ENCODE peak calls at places on chromosome X, in ten cellular contexts. T is psoas muscle, U is sigmoid colon, V is astrocyte of the cerebellum, Q is dorsolateral prefrontal cortex, X is IMR-90, D is heart left ventricle, N is PC-9, B is GM12865, M is endodermal cell. G is an unnamed sample.

GRCh38 chrX:154717824-154718223 is 33.1 kb downstream of the GAB3 start:
- DNase-seq in T (no peak), U (no peak), V (peak), Q (no peak), X (peak), D (no peak), N (no peak), B (no peak), M (no peak), G (no peak)

GRCh38 chrX:37825225-37825842 is 22.0 kb downstream of the DYNLT3 start:
- DNase-seq in T (no peak), U (peak), V (no peak), Q (peak), X (peak), D (no peak), N (no peak), B (peak), M (peak), G (no peak)

GRCh38 chrX:57286507-57287251 is at the start of gene FAAH2:
- DNase-seq in T (no peak), U (no peak), V (no peak), Q (no peak), X (no peak), D (no peak), N (peak), B (peak), M (peak), G (no peak)

GRCh38 chrX:79259073-79259689 is 108.0 kb downstream of the ITM2A start:
- DNase-seq in T (no peak), U (no peak), V (no peak), Q (no peak), X (no peak), D (no peak), N (no peak), B (peak), M (no peak), G (no peak)

GRCh38 chrX:17629519-17629918 is 107.8 kb upstream of the SCML1 start:
- DNase-seq in T (no peak), U (no peak), V (no peak), Q (no peak), X (no peak), D (no peak), N (no peak), B (no peak), M (no peak), G (no peak)

GRCh38 chrX:121308276-121308805 is 260.9 kb downstream of the GLUD2 start:
- DNase-seq in T (no peak), U (no peak), V (peak), Q (peak), X (no peak), D (no peak), N (peak), B (peak), M (peak), G (peak)

GRCh38 chrX:94057385-94057784 is 383.4 kb downstream of the FAM133A start:
- DNase-seq in T (no peak), U (no peak), V (peak), Q (no peak), X (no peak), D (no peak), N (no peak), B (no peak), M (no peak), G (no peak)

GRCh38 chrX:82775426-82775825 is 732.7 kb upstream of the POU3F4 start:
- DNase-seq in T (no peak), U (no peak), V (no peak), Q (no peak), X (no peak), D (no peak), N (peak), B (no peak), M (no peak), G (no peak)

GRCh38 chrX:17007134-17007768 is 60.8 kb downstream of the REPS2 start:
- DNase-seq in T (no peak), U (no peak), V (no peak), Q (peak), X (no peak), D (no peak), N (no peak), B (peak), M (peak), G (no peak)

GRCh38 chrX:37509349-37509748 is 62.1 kb upstream of the LANCL3 start:
- DNase-seq in T (no peak), U (no peak), V (peak), Q (no peak), X (no peak), D (no peak), N (no peak), B (no peak), M (peak), G (no peak)

GRCh38 chrX:115367455-115367854 is 77.9 kb downstream of the LUZP4 start:
- DNase-seq in T (no peak), U (no peak), V (no peak), Q (no peak), X (peak), D (no peak), N (no peak), B (no peak), M (no peak), G (no peak)

GRCh38 chrX:30961387-30961786 is 72.3 kb upstream of the TAB3 start:
- DNase-seq in T (no peak), U (no peak), V (no peak), Q (no peak), X (no peak), D (no peak), N (no peak), B (no peak), M (no peak), G (no peak)

GRCh38 chrX:7077241-7077909 is 70.1 kb upstream of the STS start:
- DNase-seq in T (no peak), U (no peak), V (no peak), Q (no peak), X (no peak), D (no peak), N (no peak), B (no peak), M (no peak), G (no peak)

GRCh38 chrX:119693996-119694451 is 1.1 kb upstream of the SEPTIN6 start:
- DNase-seq in T (no peak), U (no peak), V (no peak), Q (no peak), X (no peak), D (peak), N (no peak), B (no peak), M (peak), G (no peak)

GRCh38 chrX:117713411-117713810 is 403.2 kb downstream of the KLHL13 start:
- DNase-seq in T (no peak), U (no peak), V (no peak), Q (no peak), X (no peak), D (no peak), N (no peak), B (no peak), M (no peak), G (no peak)

GRCh38 chrX:150211988-150212387 is 151.1 kb upstream of the MAMLD1 start:
- DNase-seq in T (no peak), U (no peak), V (no peak), Q (no peak), X (peak), D (no peak), N (no peak), B (no peak), M (no peak), G (no peak)

GRCh38 chrX:10079155-10079711 is 77.5 kb upstream of the CLCN4 start:
- DNase-seq in T (no peak), U (peak), V (no peak), Q (no peak), X (peak), D (no peak), N (no peak), B (no peak), M (no peak), G (no peak)

GRCh38 chrX:136865270-136866168 is 15.0 kb downstream of the RBMX start:
- DNase-seq in T (no peak), U (no peak), V (no peak), Q (no peak), X (no peak), D (no peak), N (no peak), B (no peak), M (no peak), G (no peak)

GRCh38 chrX:20542072-20542471 is 275.4 kb upstream of the RPS6KA3 start:
- DNase-seq in T (no peak), U (no peak), V (no peak), Q (no peak), X (no peak), D (no peak), N (no peak), B (no peak), M (no peak), G (no peak)

GRCh38 chrX:18962329-18962728 is 21.6 kb downstream of the PHKA2 start:
- DNase-seq in T (no peak), U (no peak), V (no peak), Q (no peak), X (no peak), D (no peak), N (no peak), B (no peak), M (no peak), G (no peak)

GRCh38 chrX:24692305-24692704 is 1.4 kb upstream of the POLA1 start:
- DNase-seq in T (no peak), U (no peak), V (no peak), Q (no peak), X (no peak), D (no peak), N (no peak), B (no peak), M (peak), G (no peak)

GRCh38 chrX:141787655-141788054 is 50.5 kb upstream of the MAGEC3 start:
- DNase-seq in T (no peak), U (no peak), V (no peak), Q (no peak), X (no peak), D (no peak), N (no peak), B (no peak), M (no peak), G (no peak)

DNA sequence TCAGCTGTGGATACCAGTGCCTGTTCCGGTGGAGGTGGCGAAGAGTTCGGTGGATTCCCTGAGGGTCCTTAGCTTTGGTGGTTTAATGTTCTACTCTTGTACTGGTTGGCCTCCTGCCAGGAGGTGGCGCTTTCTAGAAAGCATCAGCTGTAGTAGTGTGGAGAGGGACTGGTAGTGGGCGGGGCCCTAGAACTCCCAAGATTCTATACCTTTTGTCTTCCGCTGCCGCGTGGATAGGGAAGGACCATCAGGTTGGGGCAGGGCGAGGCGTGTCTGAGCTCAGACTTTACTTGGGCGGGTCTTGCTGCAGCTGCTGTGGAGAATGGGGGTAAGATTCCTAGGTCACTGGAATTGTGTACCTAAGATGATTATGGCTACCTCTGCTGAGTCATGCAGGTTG is 390.3 kb downstream of the FAM47A start:
- DNase-seq in T (no peak), U (peak), V (no peak), Q (no peak), X (no peak), D (no peak), N (peak), B (no peak), M (peak), G (no peak)
- H3K4me3 ChIP-seq in T (no peak), U (no peak), V (no peak), Q (no peak), X (no peak), D (no peak), N (peak), B (no peak), M (peak), G (no peak)

GRCh38 chrX:11406109-11406755 is 113.0 kb downstream of the AMELX start:
- DNase-seq in T (no peak), U (no peak), V (peak), Q (no peak), X (peak), D (no peak), N (no peak), B (no peak), M (no peak), G (no peak)

GRCh38 chrX:11399481-11399880 is 106.3 kb downstream of the AMELX start:
- DNase-seq in T (no peak), U (no peak), V (no peak), Q (no peak), X (no peak), D (no peak), N (no peak), B (no peak), M (no peak), G (no peak)

GRCh38 chrX:11398785-11399184 is 105.6 kb downstream of the AMELX start:
- DNase-seq in T (no peak), U (no peak), V (no peak), Q (no peak), X (peak), D (no peak), N (no peak), B (no peak), M (no peak), G (no peak)

GRCh38 chrX:11398139-11398538 is 104.9 kb downstream of the AMELX start:
- DNase-seq in T (no peak), U (no peak), V (no peak), Q (no peak), X (no peak), D (no peak), N (no peak), B (no peak), M (no peak), G (no peak)

DNA sequence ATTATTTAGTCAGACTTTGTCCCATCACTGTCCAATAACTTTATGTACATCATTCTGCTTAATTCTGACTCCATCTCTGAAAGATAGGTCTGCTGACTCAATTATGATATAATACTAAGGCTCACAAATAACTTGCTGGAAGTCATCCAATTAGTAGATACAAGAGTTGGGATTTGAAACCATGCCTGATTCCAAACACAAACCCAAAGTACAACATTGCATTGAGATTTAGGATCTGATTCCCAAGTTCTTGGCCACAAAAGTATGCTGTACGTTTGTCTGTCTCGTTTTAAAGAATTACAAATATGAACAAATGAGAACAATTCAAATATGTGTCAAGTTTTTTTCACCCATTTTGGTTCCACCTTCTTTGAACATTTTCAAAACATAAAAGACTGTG is 108.8 kb downstream of the AMELX start:
- DNase-seq in T (no peak), U (no peak), V (no peak), Q (no peak), X (peak), D (no peak), N (no peak), B (no peak), M (no peak), G (no peak)
- H3K4me3 ChIP-seq in T (no peak), U (no peak), V (no peak), Q (no peak), X (no peak), D (no peak), N (no peak), B (no peak), M (no peak), G (no peak)

DNA sequence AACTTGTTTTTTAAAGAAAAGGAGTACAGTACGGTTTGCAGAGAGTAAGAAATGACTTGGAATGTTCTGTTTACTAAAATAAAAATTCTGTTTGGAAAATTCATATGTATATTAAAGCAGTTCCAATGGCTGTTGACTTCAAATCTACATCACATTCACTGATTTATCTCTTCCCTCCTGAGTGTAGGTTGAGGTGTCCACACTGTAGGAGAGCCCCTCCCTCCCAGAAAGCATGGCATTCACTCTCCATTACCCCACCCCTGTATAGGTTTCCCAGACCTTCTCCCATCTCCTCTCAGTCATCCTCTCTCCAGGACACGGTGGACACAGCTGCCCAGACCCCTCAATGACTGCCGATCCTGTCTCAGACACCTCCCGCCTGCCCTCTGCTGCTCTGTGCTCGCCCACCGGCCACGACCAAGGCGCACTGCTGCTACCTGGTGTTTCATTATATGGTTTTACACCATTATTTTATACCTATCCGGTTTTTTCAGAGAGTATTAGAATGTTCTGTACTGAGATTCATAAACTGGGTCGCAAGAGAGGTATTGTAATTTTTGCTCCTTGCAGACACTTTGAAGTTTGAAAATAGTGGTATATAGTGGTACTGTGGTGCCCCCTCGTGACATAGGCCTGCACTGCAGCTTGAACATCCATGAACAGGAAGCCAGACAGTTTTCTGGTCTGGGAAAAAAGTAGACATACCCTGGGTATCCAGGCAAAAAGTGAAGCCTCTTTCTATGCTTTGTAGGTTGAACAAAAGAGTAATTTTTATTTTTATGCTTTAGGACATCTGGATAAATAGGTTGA is 38.8 kb upstream of the BEX4 start:
- DNase-seq in T (peak), U (peak), V (peak), Q (peak), X (peak), D (no peak), N (peak), B (peak), M (peak), G (no peak)
- H3K4me3 ChIP-seq in T (no peak), U (peak), V (peak), Q (peak), X (no peak), D (no peak), N (no peak), B (no peak), M (no peak), G (peak)

GRCh38 chrX:12930150-12930549 is 23.7 kb downstream of the TLR8 start:
- DNase-seq in T (no peak), U (no peak), V (no peak), Q (no peak), X (no peak), D (no peak), N (no peak), B (no peak), M (no peak), G (no peak)

DNA sequence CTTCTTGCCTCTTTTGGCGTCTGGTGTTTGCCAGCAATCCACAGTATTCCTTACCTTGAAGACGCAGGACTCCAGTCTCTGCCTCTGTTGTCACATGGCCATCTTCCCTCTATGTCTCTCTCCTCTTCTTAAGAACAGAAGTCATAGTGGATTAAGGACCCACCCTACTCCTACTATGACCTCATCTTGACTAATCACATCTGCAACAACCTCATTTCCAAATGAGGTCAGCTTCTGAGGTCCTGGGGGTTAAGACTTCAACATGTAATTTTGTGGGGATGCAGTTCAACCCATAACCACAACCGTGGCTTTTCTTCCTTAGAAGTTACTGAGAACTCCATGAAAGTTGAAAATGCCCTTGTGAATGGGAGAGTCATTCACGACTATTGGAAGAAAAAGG is 23.3 kb downstream of the TLR8 start:
- DNase-seq in T (no peak), U (no peak), V (no peak), Q (no peak), X (peak), D (no peak), N (no peak), B (no peak), M (no peak), G (no peak)
- H3K4me3 ChIP-seq in T (no peak), U (no peak), V (no peak), Q (no peak), X (no peak), D (no peak), N (no peak), B (no peak), M (no peak), G (no peak)

GRCh38 chrX:44343412-44343942 is at the start of gene EFHC2:
- DNase-seq in T (peak), U (peak), V (no peak), Q (no peak), X (no peak), D (peak), N (peak), B (peak), M (peak), G (no peak)

GRCh38 chrX:44342866-44343265 is 606 bp downstream of the EFHC2 start:
- DNase-seq in T (no peak), U (no peak), V (no peak), Q (no peak), X (no peak), D (no peak), N (no peak), B (no peak), M (no peak), G (no peak)

GRCh38 chrX:44344194-44344593 is 722 bp upstream of the EFHC2 start:
- DNase-seq in T (peak), U (no peak), V (no peak), Q (no peak), X (no peak), D (no peak), N (peak), B (peak), M (peak), G (no peak)

DNA sequence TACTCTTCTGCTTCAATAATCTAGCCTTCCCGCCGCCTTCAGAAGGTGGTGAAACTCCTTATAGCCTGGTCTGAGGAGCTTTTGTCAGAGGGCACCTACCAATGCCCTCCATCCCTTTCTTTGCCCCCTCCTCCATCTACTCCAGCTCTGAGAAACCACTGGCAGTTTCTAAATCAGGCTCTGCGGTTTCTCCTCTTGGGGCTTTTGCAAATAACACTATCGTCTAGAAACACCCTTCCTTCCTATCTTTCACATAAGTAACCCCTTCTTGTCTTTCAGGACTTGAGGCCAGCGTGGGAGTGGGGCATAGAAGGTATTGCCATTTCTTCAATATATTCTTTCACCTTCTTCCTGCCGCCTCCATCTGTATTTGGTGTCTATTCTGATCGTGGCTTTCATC is 1.2 kb upstream of the EFHC2 start:
- DNase-seq in T (no peak), U (no peak), V (no peak), Q (no peak), X (no peak), D (no peak), N (no peak), B (peak), M (no peak), G (no peak)
- H3K4me3 ChIP-seq in T (no peak), U (no peak), V (no peak), Q (no peak), X (no peak), D (no peak), N (no peak), B (no peak), M (no peak), G (no peak)

DNA sequence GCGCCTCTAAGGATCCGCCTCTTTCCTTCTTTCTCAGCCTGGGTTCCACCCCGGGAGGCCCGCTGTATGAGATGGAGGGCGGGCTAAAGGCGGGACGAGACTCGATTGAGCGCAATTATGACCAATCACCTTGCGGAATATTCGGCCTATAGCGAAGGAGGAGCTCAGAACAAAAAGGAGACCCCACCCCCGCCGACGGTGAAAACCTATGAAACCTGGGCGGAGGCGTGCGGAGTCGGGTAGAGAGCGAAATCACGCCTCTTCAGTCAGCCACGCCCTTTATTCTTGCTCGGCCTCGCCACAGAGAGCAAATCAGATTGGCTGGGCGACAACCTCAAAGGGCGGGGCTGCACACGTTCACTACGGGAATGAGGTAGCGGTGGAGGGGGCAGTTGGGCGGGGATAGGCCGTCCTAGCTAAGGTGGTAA is 615 bp upstream of the CDK16 start:
- DNase-seq in T (peak), U (peak), V (peak), Q (peak), X (peak), D (peak), N (peak), B (peak), M (peak), G (peak)
- H3K4me3 ChIP-seq in T (peak), U (peak), V (peak), Q (peak), X (peak), D (peak), N (peak), B (peak), M (peak), G (peak)

G was measured in HFF-Myc.